ENCODE peak calls at places on chromosomes 7 and 10, in nine cellular contexts. One of them, this sample, is unnamed. For H3K4me1 and H3K27me3, the result is how much of the 10 kb centered on the place peaks cover.

GRCh38 chr7:148527717-148528168 is 62.8 kb upstream of the C7orf33 start:
- DNase-seq in CD8-positive, alpha-beta T cell: peak
- DNase-seq in left ventricle myocardium inferior: peak
- DNase-seq in H1: peak
- DNase-seq in thoracic aorta: no peak
- DNase-seq in neural progenitor cell: peak
- DNase-seq in GM12878: peak
- DNase-seq in cardiac muscle cell: peak
- DNase-seq in spleen: peak
- DNase-seq in this sample: peak

GRCh38 chr7:152054377-152055230 is 29.1 kb downstream of the GALNT11 start:
- DNase-seq in cardiac muscle cell: peak
- DNase-seq in left ventricle myocardium inferior: peak
- DNase-seq in CD8-positive, alpha-beta T cell: no peak
- DNase-seq in GM12878: no peak
- DNase-seq in H1: no peak
- DNase-seq in thoracic aorta: no peak
- DNase-seq in neural progenitor cell: no peak
- DNase-seq in spleen: no peak
- DNase-seq in this sample: peak

GRCh38 chr7:117212969-117213877 is 109.6 kb downstream of the WNT2 start:
- DNase-seq in H1: peak
- DNase-seq in spleen: no peak
- DNase-seq in GM12878: peak
- DNase-seq in left ventricle myocardium inferior: peak
- DNase-seq in cardiac muscle cell: peak
- DNase-seq in thoracic aorta: no peak
- DNase-seq in neural progenitor cell: peak
- DNase-seq in CD8-positive, alpha-beta T cell: peak
- DNase-seq in this sample: peak

GRCh38 chr10:59887006-59887405 is 19.4 kb downstream of the CCDC6 start:
- DNase-seq in cardiac muscle cell: no peak
- DNase-seq in neural progenitor cell: no peak
- DNase-seq in left ventricle myocardium inferior: no peak
- DNase-seq in GM12878: no peak
- DNase-seq in thoracic aorta: no peak
- DNase-seq in CD8-positive, alpha-beta T cell: no peak
- DNase-seq in spleen: no peak
- DNase-seq in H1: no peak
- DNase-seq in this sample: no peak

GRCh38 chr7:130982160-130982638 is 248.2 kb upstream of the KLF14 start:
- DNase-seq in spleen: no peak
- DNase-seq in GM12878: no peak
- DNase-seq in CD8-positive, alpha-beta T cell: no peak
- DNase-seq in cardiac muscle cell: peak
- DNase-seq in thoracic aorta: no peak
- DNase-seq in neural progenitor cell: peak
- DNase-seq in left ventricle myocardium inferior: no peak
- DNase-seq in H1: no peak
- DNase-seq in this sample: no peak

GRCh38 chr7:32587431-32587948 is 92.2 kb downstream of the AVL9 start:
- DNase-seq in GM12878: no peak
- DNase-seq in neural progenitor cell: no peak
- DNase-seq in spleen: no peak
- DNase-seq in left ventricle myocardium inferior: no peak
- DNase-seq in H1: no peak
- DNase-seq in cardiac muscle cell: peak
- DNase-seq in thoracic aorta: no peak
- DNase-seq in CD8-positive, alpha-beta T cell: no peak
- DNase-seq in this sample: no peak

GRCh38 chr10:11016959-11017574 is 605 bp upstream of the CELF2 start:
- DNase-seq in GM12878: no peak
- DNase-seq in spleen: no peak
- DNase-seq in H1: no peak
- DNase-seq in thoracic aorta: no peak
- DNase-seq in neural progenitor cell: no peak
- DNase-seq in left ventricle myocardium inferior: no peak
- DNase-seq in cardiac muscle cell: no peak
- DNase-seq in CD8-positive, alpha-beta T cell: no peak
- DNase-seq in this sample: no peak

GRCh38 chr7:151631149-151631967 is 111.7 kb upstream of the RHEB start:
- DNase-seq in thoracic aorta: no peak
- DNase-seq in left ventricle myocardium inferior: no peak
- DNase-seq in spleen: no peak
- DNase-seq in neural progenitor cell: peak
- DNase-seq in cardiac muscle cell: peak
- DNase-seq in GM12878: peak
- DNase-seq in CD8-positive, alpha-beta T cell: peak
- DNase-seq in H1: no peak
- DNase-seq in this sample: no peak

DNA sequence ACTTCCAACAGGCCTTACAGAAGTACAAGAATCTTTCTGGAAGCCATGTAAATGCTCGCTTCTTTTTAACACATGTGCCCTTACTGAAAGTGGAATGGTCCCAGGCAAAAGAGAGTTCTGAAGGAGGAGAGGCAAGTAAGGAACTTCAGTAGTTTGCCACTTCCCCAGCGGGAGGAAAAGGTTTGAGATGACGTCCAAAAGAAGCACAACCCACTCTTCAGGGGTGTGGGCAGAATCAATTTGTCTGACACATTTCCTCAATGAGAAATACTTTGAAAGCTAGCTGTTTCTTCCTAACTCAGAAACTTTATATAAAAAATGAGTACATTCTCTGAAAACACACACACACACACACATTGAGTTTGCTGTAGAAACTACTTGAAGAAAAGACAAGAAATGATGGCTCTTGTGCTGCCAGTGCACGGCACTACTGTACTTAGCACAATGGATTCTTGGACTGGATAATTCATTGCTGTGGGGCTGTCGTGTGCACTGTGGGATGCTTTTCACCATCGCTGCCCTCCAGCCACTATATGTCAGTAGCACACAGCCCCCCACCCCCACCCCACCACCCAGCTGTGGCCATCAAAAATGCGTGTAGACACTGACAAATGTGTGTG is 183.0 kb downstream of the SRPK2 start:
- DNase-seq in cardiac muscle cell: no peak
- DNase-seq in CD8-positive, alpha-beta T cell: no peak
- DNase-seq in neural progenitor cell: no peak
- DNase-seq in H1: no peak
- DNase-seq in thoracic aorta: no peak
- DNase-seq in spleen: no peak
- DNase-seq in left ventricle myocardium inferior: no peak
- DNase-seq in GM12878: no peak
- DNase-seq in this sample: no peak
- H3K4me1 ChIP-seq in cardiac muscle cell: under half
- H3K4me1 ChIP-seq in CD8-positive, alpha-beta T cell: under half
- H3K4me1 ChIP-seq in neural progenitor cell: under half
- H3K4me1 ChIP-seq in H1: under half
- H3K4me1 ChIP-seq in thoracic aorta: under half
- H3K4me1 ChIP-seq in spleen: under half
- H3K4me1 ChIP-seq in left ventricle myocardium inferior: under half
- H3K4me1 ChIP-seq in GM12878: under half
- H3K4me1 ChIP-seq in this sample: under half

GRCh38 chr7:30349816-30350215 is 65.4 kb downstream of the ZNRF2 start:
- DNase-seq in H1: no peak
- DNase-seq in GM12878: no peak
- DNase-seq in neural progenitor cell: no peak
- DNase-seq in spleen: no peak
- DNase-seq in CD8-positive, alpha-beta T cell: no peak
- DNase-seq in left ventricle myocardium inferior: no peak
- DNase-seq in cardiac muscle cell: no peak
- DNase-seq in thoracic aorta: no peak
- DNase-seq in this sample: no peak

GRCh38 chr7:30351274-30351673 is 66.9 kb downstream of the ZNRF2 start:
- DNase-seq in thoracic aorta: no peak
- DNase-seq in left ventricle myocardium inferior: no peak
- DNase-seq in spleen: no peak
- DNase-seq in cardiac muscle cell: no peak
- DNase-seq in GM12878: no peak
- DNase-seq in CD8-positive, alpha-beta T cell: no peak
- DNase-seq in neural progenitor cell: no peak
- DNase-seq in H1: no peak
- DNase-seq in this sample: no peak

GRCh38 chr7:30353532-30353931 is 69.1 kb downstream of the ZNRF2 start:
- DNase-seq in neural progenitor cell: no peak
- DNase-seq in GM12878: no peak
- DNase-seq in thoracic aorta: no peak
- DNase-seq in cardiac muscle cell: no peak
- DNase-seq in H1: no peak
- DNase-seq in spleen: no peak
- DNase-seq in left ventricle myocardium inferior: no peak
- DNase-seq in CD8-positive, alpha-beta T cell: no peak
- DNase-seq in this sample: no peak

GRCh38 chr7:30352169-30352568 is 67.8 kb downstream of the ZNRF2 start:
- DNase-seq in H1: no peak
- DNase-seq in GM12878: no peak
- DNase-seq in cardiac muscle cell: no peak
- DNase-seq in neural progenitor cell: no peak
- DNase-seq in spleen: no peak
- DNase-seq in thoracic aorta: no peak
- DNase-seq in CD8-positive, alpha-beta T cell: no peak
- DNase-seq in left ventricle myocardium inferior: no peak
- DNase-seq in this sample: no peak

DNA sequence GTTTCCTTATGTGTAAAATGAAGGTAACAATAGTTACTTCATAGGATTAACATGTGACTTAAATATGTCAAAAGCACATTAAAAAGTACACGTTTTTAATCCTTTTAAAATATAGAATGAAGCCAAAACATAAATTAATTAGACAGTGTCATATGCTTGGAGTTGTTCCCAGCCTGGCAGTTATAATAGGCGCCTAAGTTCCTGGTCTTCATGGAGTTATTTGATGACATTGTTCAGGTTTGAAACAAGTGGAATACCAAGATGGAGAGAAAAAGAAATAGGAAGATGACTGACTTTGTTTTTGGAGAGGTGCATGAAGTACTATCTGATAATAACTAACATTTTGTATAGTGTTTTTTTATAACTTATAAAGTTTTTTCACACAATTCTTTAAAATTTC is 67.3 kb downstream of the ZNRF2 start:
- DNase-seq in left ventricle myocardium inferior: no peak
- DNase-seq in spleen: no peak
- DNase-seq in H1: no peak
- DNase-seq in neural progenitor cell: no peak
- DNase-seq in thoracic aorta: no peak
- DNase-seq in CD8-positive, alpha-beta T cell: no peak
- DNase-seq in cardiac muscle cell: no peak
- DNase-seq in GM12878: no peak
- DNase-seq in this sample: no peak
- H3K4me3 ChIP-seq in left ventricle myocardium inferior: no peak
- H3K4me3 ChIP-seq in spleen: no peak
- H3K4me3 ChIP-seq in H1: no peak
- H3K4me3 ChIP-seq in neural progenitor cell: no peak
- H3K4me3 ChIP-seq in thoracic aorta: peak
- H3K4me3 ChIP-seq in CD8-positive, alpha-beta T cell: no peak
- H3K4me3 ChIP-seq in cardiac muscle cell: no peak
- H3K4me3 ChIP-seq in GM12878: no peak
- H3K4me3 ChIP-seq in this sample: no peak

GRCh38 chr10:100808851-100809250 is 63.5 kb downstream of the PAX2 start:
- DNase-seq in H1: no peak
- DNase-seq in spleen: peak
- DNase-seq in neural progenitor cell: no peak
- DNase-seq in thoracic aorta: no peak
- DNase-seq in left ventricle myocardium inferior: no peak
- DNase-seq in GM12878: no peak
- DNase-seq in CD8-positive, alpha-beta T cell: no peak
- DNase-seq in cardiac muscle cell: no peak
- DNase-seq in this sample: no peak

GRCh38 chr10:100803908-100804307 is 58.5 kb downstream of the PAX2 start:
- DNase-seq in cardiac muscle cell: no peak
- DNase-seq in CD8-positive, alpha-beta T cell: no peak
- DNase-seq in spleen: no peak
- DNase-seq in left ventricle myocardium inferior: no peak
- DNase-seq in GM12878: no peak
- DNase-seq in thoracic aorta: no peak
- DNase-seq in neural progenitor cell: no peak
- DNase-seq in H1: no peak
- DNase-seq in this sample: no peak

GRCh38 chr10:100807241-100808050 is 62.1 kb downstream of the PAX2 start:
- DNase-seq in left ventricle myocardium inferior: no peak
- DNase-seq in GM12878: no peak
- DNase-seq in neural progenitor cell: no peak
- DNase-seq in H1: no peak
- DNase-seq in cardiac muscle cell: no peak
- DNase-seq in CD8-positive, alpha-beta T cell: no peak
- DNase-seq in thoracic aorta: no peak
- DNase-seq in spleen: peak
- DNase-seq in this sample: no peak

GRCh38 chr10:100805543-100806355 is 60.4 kb downstream of the PAX2 start:
- DNase-seq in H1: no peak
- DNase-seq in spleen: no peak
- DNase-seq in left ventricle myocardium inferior: no peak
- DNase-seq in CD8-positive, alpha-beta T cell: no peak
- DNase-seq in thoracic aorta: no peak
- DNase-seq in neural progenitor cell: no peak
- DNase-seq in GM12878: no peak
- DNase-seq in cardiac muscle cell: no peak
- DNase-seq in this sample: no peak

DNA sequence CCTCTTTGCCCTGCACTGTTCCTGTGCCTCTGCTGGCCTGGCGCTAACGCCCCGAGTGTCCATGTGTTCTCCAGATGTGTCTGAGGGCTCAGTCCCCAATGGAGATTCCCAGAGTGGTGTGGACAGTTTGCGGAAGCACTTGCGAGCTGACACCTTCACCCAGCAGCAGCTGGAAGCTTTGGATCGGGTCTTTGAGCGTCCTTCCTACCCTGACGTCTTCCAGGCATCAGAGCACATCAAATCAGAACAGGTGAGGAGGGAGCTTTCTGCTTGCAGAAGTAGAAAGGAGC is 60.9 kb downstream of the PAX2 start:
- DNase-seq in cardiac muscle cell: no peak
- DNase-seq in CD8-positive, alpha-beta T cell: no peak
- DNase-seq in left ventricle myocardium inferior: no peak
- DNase-seq in neural progenitor cell: no peak
- DNase-seq in spleen: peak
- DNase-seq in GM12878: no peak
- DNase-seq in thoracic aorta: no peak
- DNase-seq in H1: no peak
- DNase-seq in this sample: no peak
- H3K27me3 ChIP-seq in cardiac muscle cell: under half
- H3K27me3 ChIP-seq in CD8-positive, alpha-beta T cell: under half
- H3K27me3 ChIP-seq in left ventricle myocardium inferior: half or more
- H3K27me3 ChIP-seq in neural progenitor cell: half or more
- H3K27me3 ChIP-seq in spleen: under half
- H3K27me3 ChIP-seq in GM12878: under half
- H3K27me3 ChIP-seq in thoracic aorta: under half
- H3K27me3 ChIP-seq in H1: under half
- H3K27me3 ChIP-seq in this sample: under half

DNA sequence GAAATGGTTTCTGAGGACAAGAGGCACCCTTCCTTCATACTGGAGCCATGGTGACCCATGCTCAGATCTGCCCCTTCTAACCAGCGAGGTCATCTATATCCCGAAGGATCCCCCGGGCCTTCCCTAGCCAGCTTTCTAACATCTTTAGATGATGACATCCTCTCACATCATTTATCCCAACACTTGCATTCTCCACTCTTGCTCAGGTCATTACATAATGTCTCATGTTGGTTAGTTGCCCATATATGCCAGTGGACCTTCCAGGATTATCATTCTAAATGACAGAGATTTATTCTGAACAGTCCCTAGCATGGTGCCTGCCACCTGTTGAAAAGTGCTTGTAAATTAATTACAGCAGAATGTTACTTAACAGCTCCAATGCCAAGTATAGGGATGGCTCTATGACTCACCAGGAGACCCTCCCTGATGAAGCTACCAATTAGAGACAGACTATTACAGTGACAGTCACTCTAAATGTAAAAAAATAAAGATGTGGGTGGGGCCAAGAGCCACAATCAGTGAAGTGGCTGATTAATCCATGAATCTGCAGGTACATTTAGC is 22.6 kb upstream of the ABLIM1 start:
- DNase-seq in neural progenitor cell: no peak
- DNase-seq in GM12878: no peak
- DNase-seq in left ventricle myocardium inferior: no peak
- DNase-seq in spleen: no peak
- DNase-seq in H1: no peak
- DNase-seq in CD8-positive, alpha-beta T cell: no peak
- DNase-seq in cardiac muscle cell: no peak
- DNase-seq in thoracic aorta: no peak
- DNase-seq in this sample: no peak
- H3K4me1 ChIP-seq in neural progenitor cell: under half
- H3K4me1 ChIP-seq in GM12878: under half
- H3K4me1 ChIP-seq in left ventricle myocardium inferior: half or more
- H3K4me1 ChIP-seq in spleen: under half
- H3K4me1 ChIP-seq in H1: under half
- H3K4me1 ChIP-seq in CD8-positive, alpha-beta T cell: under half
- H3K4me1 ChIP-seq in cardiac muscle cell: under half
- H3K4me1 ChIP-seq in thoracic aorta: under half
- H3K4me1 ChIP-seq in this sample: under half